ENCODE peak calls at places on chromosomes 11 and 22, in six cellular contexts. Z is stimulated activated CD8-positive, alpha-beta memory T cell treated with anti-CD3 and anti-CD28 coated beads, Interleukin-15, amount 100 ng/mL, for 1 hour; D is D721Med; J is NCI-H1417; Y is Kasumi-1; W is fibroblast of pulmonary artery. V is an unnamed sample.

GRCh38 chr11:77557553-77557952 is 32.2 kb upstream of the AQP11 start:
- DNase-seq in Z (no peak), D (no peak), J (peak; percentile 3), Y (peak; percentile 12), W (peak; percentile 18), V (no peak)

GRCh38 chr11:102293873-102294601 is 23.2 kb upstream of the BIRC3 start:
- DNase-seq in Z (no peak), D (no peak), J (peak; percentile 16), Y (peak; percentile 75), W (peak; percentile 69), V (no peak)

GRCh38 chr11:126172596-126173038 is 38.8 kb downstream of the RPUSD4 start:
- DNase-seq in Z (no peak), D (no peak), J (no peak), Y (peak; percentile 72), W (peak; percentile 13), V (no peak)

GRCh38 chr22:40679964-40680818 is 907 bp downstream of the MCHR1 start:
- DNase-seq in Z (no peak), D (peak; percentile 47), J (no peak), Y (no peak), W (peak; percentile 46), V (no peak)

GRCh38 chr11:94281321-94281720 is 23.1 kb upstream of the IZUMO1R start:
- DNase-seq in Z (no peak), D (no peak), J (no peak), Y (peak; percentile 17), W (no peak), V (no peak)

GRCh38 chr11:125404811-125405481 is 91.1 kb downstream of the FEZ1 start:
- DNase-seq in Z (peak; percentile 53), D (peak; percentile 42), J (peak; percentile 69), Y (peak; percentile 45), W (peak; percentile 55), V (peak; percentile 50)

GRCh38 chr11:94322501-94322900 is 18.1 kb downstream of the IZUMO1R start:
- DNase-seq in Z (no peak), D (no peak), J (no peak), Y (no peak), W (no peak), V (no peak)

GRCh38 chr11:128330203-128330602 is 257.2 kb downstream of the ETS1 start:
- DNase-seq in Z (no peak), D (no peak), J (no peak), Y (no peak), W (no peak), V (no peak)

GRCh38 chr11:96279421-96280290 is 63.3 kb downstream of the MAML2 start:
- DNase-seq in Z (no peak), D (no peak), J (no peak), Y (no peak), W (peak; percentile 41), V (no peak)

GRCh38 chr11:71339178-71339881 is 87.0 kb upstream of the SHANK2 start:
- DNase-seq in Z (no peak), D (no peak), J (no peak), Y (no peak), W (no peak), V (no peak)

GRCh38 chr11:35030716-35031213 is 108.2 kb upstream of the CD44 start:
- DNase-seq in Z (no peak), D (no peak), J (no peak), Y (peak; percentile 68), W (peak; percentile 92), V (no peak)